ENCODE peak calls at places on chromosomes 4 and X, in nine cellular contexts. H, G, Y, Q, A, Z, J, L and U are unnamed samples.

GRCh38 chr4:104490096-104490769 is 4.5 kb downstream of the CXXC4 start:
- DNase-seq in Q (no peak), L (no peak), Y (no peak), J (peak), H (peak), A (peak), G (peak), Z (no peak), U (no peak)

GRCh38 chr4:169307581-169307980 is 36.8 kb upstream of the SH3RF1 start:
- DNase-seq in J (no peak), Z (peak), G (no peak), Q (no peak), A (no peak), H (no peak), L (peak), Y (no peak), U (no peak)

GRCh38 chr4:52266537-52267137 is 215.5 kb downstream of the SPATA18 start:
- DNase-seq in Y (no peak), Q (peak), L (no peak), H (no peak), J (no peak), G (no peak), Z (no peak), A (no peak), U (no peak)

GRCh38 chrX:129934952-129935351 is 29.0 kb downstream of the UTP14A start:
- DNase-seq in G (no peak), Q (no peak), L (no peak), Z (no peak), H (no peak), J (no peak), Y (no peak), A (no peak), U (no peak)

GRCh38 chrX:87900320-87900908 is 382.8 kb downstream of the KLHL4 start:
- DNase-seq in Z (peak), J (no peak), A (no peak), Y (no peak), L (no peak), G (no peak), Q (no peak), H (peak), U (no peak)

GRCh38 chr4:55549888-55550287 is 3.2 kb upstream of the CLOCK start:
- DNase-seq in A (no peak), H (no peak), G (no peak), L (no peak), J (no peak), Z (peak), Y (no peak), Q (no peak), U (peak)

GRCh38 chr4:86333236-86333635 is 26.6 kb downstream of the MAPK10 start:
- DNase-seq in Q (no peak), G (no peak), H (no peak), Z (no peak), A (no peak), Y (no peak), J (no peak), L (no peak), U (no peak)

GRCh38 chr4:14428125-14428524 is 574.2 kb upstream of the CPEB2 start:
- DNase-seq in H (no peak), G (no peak), A (no peak), J (no peak), Q (no peak), L (no peak), Y (no peak), Z (peak), U (no peak)

GRCh38 chrX:129959493-129959832 is 23.0 kb upstream of the BCORL1 start:
- DNase-seq in A (no peak), H (no peak), J (no peak), Y (no peak), Q (no peak), L (no peak), Z (peak), G (no peak), U (peak)

GRCh38 chr4:101790521-101791188 is at the start of gene BANK1:
- DNase-seq in Q (peak), H (peak), Z (peak), J (peak), L (peak), G (no peak), A (peak), Y (peak), U (peak)

GRCh38 chrX:82945332-82945731 is 562.8 kb upstream of the POU3F4 start:
- DNase-seq in H (no peak), Z (no peak), Y (no peak), G (no peak), Q (no peak), J (no peak), L (no peak), A (no peak), U (no peak)

GRCh38 chr4:26619784-26620183 is 35.9 kb downstream of the TBC1D19 start:
- DNase-seq in G (no peak), Y (no peak), L (no peak), J (no peak), H (no peak), A (no peak), Q (no peak), Z (peak), U (peak)

GRCh38 chr4:101944649-101945048 is 154.1 kb downstream of the BANK1 start:
- DNase-seq in J (no peak), L (no peak), Y (no peak), G (no peak), Q (no peak), Z (peak), H (no peak), A (no peak), U (no peak)

GRCh38 chrX:132842839-132843238 is 115.6 kb downstream of the HS6ST2 start:
- DNase-seq in Z (no peak), Q (no peak), Y (no peak), L (no peak), A (no peak), J (no peak), G (no peak), H (no peak), U (no peak)

GRCh38 chr4:121765941-121766538 is 1.1 kb upstream of the SMIM43 start:
- DNase-seq in A (no peak), Q (no peak), Y (no peak), L (no peak), Z (no peak), G (no peak), H (no peak), J (no peak), U (no peak)

GRCh38 chr4:128550060-128550459 is 259.4 kb upstream of the JADE1 start:
- DNase-seq in J (no peak), Y (no peak), Q (no peak), H (no peak), G (no peak), A (no peak), Z (no peak), L (no peak), U (no peak)

GRCh38 chrX:73390628-73391567 is 56.0 kb upstream of the CDX4 start:
- DNase-seq in A (no peak), J (no peak), Y (no peak), L (no peak), G (no peak), Q (no peak), Z (no peak), H (no peak), U (no peak)

GRCh38 chr4:148171596-148171995 is 270.6 kb downstream of the NR3C2 start:
- DNase-seq in A (no peak), H (no peak), J (no peak), L (no peak), Y (no peak), Z (no peak), Q (no peak), G (no peak), U (no peak)

GRCh38 chr4:82710202-82710929 is 88.2 kb downstream of the SCD5 start:
- DNase-seq in J (no peak), G (peak), L (no peak), A (no peak), Y (no peak), Z (no peak), H (no peak), Q (no peak), U (peak)

GRCh38 chr4:87423313-87424031 is 1.1 kb downstream of the NUDT9 start:
- DNase-seq in G (no peak), H (peak), L (no peak), Z (peak), A (peak), Y (peak), J (no peak), Q (no peak), U (no peak)

GRCh38 chrX:113644426-113644825 is 803.8 kb upstream of the AMOT start:
- DNase-seq in L (no peak), Q (no peak), H (no peak), Z (peak), J (no peak), G (no peak), A (no peak), Y (no peak), U (peak)

GRCh38 chr4:165185448-165185847 is 21.9 kb upstream of the KLHL2 start:
- DNase-seq in G (no peak), A (no peak), Z (no peak), L (no peak), Y (no peak), Q (no peak), H (no peak), J (no peak), U (no peak)

GRCh38 chr4:3462790-3463415 is at the start of gene DOK7:
- DNase-seq in L (peak), A (peak), Z (no peak), J (no peak), G (no peak), Y (no peak), H (no peak), Q (peak), U (no peak)

GRCh38 chrX:17024896-17025295 is 78.4 kb downstream of the REPS2 start:
- DNase-seq in Q (no peak), Y (peak), L (no peak), J (peak), G (no peak), Z (no peak), H (no peak), A (peak), U (no peak)

GRCh38 chr4:43983610-43984009 is 465.0 kb downstream of the KCTD8 start:
- DNase-seq in H (no peak), G (no peak), A (no peak), L (no peak), Q (no peak), Z (no peak), J (no peak), Y (no peak), U (no peak)

GRCh38 chr4:124636793-124637192 is 75.7 kb downstream of the ANKRD50 start:
- DNase-seq in Q (no peak), G (no peak), Z (no peak), H (no peak), Y (no peak), L (no peak), J (no peak), A (no peak), U (no peak)

GRCh38 chr4:182916483-182917181 is 554 bp downstream of the DCTD start:
- DNase-seq in L (peak), J (peak), Q (peak), G (peak), Y (peak), H (peak), A (no peak), Z (peak), U (peak)

GRCh38 chrX:37684918-37685317 is 673 bp upstream of the XK start:
- DNase-seq in Y (no peak), H (no peak), Q (no peak), J (no peak), G (no peak), A (no peak), L (no peak), Z (no peak), U (no peak)

GRCh38 chr4:158809611-158810486 is 41.0 kb downstream of the FNIP2 start:
- DNase-seq in G (no peak), H (peak), A (no peak), Z (peak), Q (no peak), L (no peak), Y (peak), J (no peak), U (peak)

GRCh38 chr4:110527156-110527555 is 51.2 kb downstream of the ENPEP start:
- DNase-seq in J (no peak), Y (peak), Q (no peak), L (no peak), Z (no peak), H (no peak), G (no peak), A (no peak), U (no peak)

GRCh38 chr4:61442936-61443335 is 242.8 kb downstream of the ADGRL3 start:
- DNase-seq in Y (no peak), H (no peak), Z (no peak), Q (no peak), G (no peak), A (no peak), J (no peak), L (no peak), U (peak)

GRCh38 chrX:103361798-103362197 is 5.5 kb downstream of the TCEAL9 start:
- DNase-seq in J (no peak), Z (no peak), G (no peak), Q (no peak), H (no peak), L (no peak), Y (no peak), A (no peak), U (no peak)

GRCh38 chrX:40570346-40571093 is 10.2 kb upstream of the ATP6AP2 start:
- DNase-seq in A (no peak), Q (no peak), G (no peak), Z (no peak), J (no peak), H (no peak), Y (no peak), L (no peak), U (no peak)

GRCh38 chr4:7476820-7477219 is 42.1 kb upstream of the PSAPL1 start:
- DNase-seq in Z (no peak), G (no peak), J (no peak), H (no peak), Q (no peak), A (no peak), Y (no peak), L (no peak), U (no peak)

GRCh38 chr4:140736669-140737343 is 19.4 kb downstream of the TBC1D9 start:
- DNase-seq in G (no peak), A (peak), J (no peak), H (no peak), Y (no peak), L (no peak), Z (no peak), Q (no peak), U (no peak)

DNA sequence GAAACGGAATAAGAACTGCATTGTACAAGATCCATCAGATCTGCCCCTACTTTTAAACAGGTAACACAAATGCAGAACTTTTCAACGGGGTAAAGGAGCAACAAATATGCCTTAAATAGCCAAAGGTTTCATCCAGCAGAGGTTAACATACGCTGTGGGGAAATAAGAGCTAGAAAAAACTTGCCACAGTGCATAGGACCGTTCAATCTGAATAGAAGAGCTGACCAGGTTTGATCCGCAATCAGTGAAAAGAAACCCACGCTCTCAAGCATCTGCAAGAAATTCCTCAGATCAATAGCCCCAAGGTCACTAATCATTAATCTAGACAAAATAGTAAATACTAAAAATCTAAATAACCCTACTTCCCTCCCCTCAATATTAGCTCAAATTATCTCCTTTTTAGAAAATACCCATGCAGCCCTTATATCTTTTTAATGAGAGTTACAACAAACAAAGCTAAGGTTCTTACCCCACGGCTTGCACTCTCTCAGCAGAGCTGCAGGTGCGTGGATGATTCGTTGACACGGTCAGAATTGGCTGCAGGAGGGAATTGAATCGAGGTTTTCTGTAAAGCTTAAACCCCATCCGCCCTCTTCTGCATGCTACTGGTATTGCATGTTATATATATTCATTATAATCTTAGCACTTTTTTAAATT is at the start of gene TLR10:
- DNase-seq in L (peak), J (no peak), Y (peak), A (peak), H (peak), Q (no peak), Z (peak), G (peak), U (peak)
- H3K4me3 ChIP-seq in L (no peak), J (no peak), Y (peak), A (peak), H (no peak), Q (no peak), Z (no peak), G (peak), U (no peak)

GRCh38 chrX:29913647-29914046 is 301.7 kb upstream of the MAGEB2 start:
- DNase-seq in L (no peak), Y (no peak), Q (no peak), A (no peak), H (no peak), J (no peak), Z (no peak), G (no peak), U (peak)

GRCh38 chrX:29911673-29912072 is 303.7 kb upstream of the MAGEB2 start:
- DNase-seq in Y (no peak), J (no peak), H (no peak), A (no peak), L (no peak), Z (no peak), G (no peak), Q (no peak), U (no peak)
- TF ChIP-seq CTCF in Y (no peak), J (no peak), H (peak), A (peak), L (no peak), Z (peak), G (no peak), Q (no peak), U (peak)

GRCh38 chr4:125649452-125649851 is 334.7 kb downstream of the FAT4 start:
- DNase-seq in G (no peak), J (no peak), L (no peak), A (no peak), Z (no peak), H (no peak), Y (no peak), Q (no peak), U (no peak)

DNA sequence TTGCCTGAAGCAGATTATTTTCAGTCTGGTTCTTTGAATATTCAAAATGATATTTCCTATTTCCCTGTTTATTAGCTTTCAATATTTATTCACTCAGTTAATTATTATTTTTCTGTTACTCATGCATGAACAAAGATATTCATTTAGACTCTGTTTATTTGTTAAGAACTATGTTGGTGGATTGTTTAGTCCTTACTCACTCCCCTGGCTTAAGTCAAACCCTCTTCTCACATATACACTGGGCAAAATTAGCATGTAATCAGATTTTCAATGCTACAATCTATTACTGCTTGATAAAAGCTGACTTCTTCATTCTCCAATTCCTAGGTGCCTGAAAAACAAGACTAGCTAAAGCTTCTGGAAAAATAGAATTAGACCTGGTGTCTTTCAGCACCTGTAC is 335.8 kb downstream of the FAT4 start:
- DNase-seq in G (no peak), A (no peak), J (no peak), Q (no peak), Z (no peak), Y (no peak), H (no peak), L (no peak), U (no peak)
- H3K4me3 ChIP-seq in G (no peak), A (no peak), J (no peak), Q (no peak), Z (no peak), Y (no peak), H (no peak), L (no peak), U (no peak)

GRCh38 chr4:6326312-6327060 is 56.8 kb downstream of the WFS1 start:
- DNase-seq in Y (no peak), J (no peak), H (no peak), Z (no peak), G (no peak), L (no peak), Q (peak), A (no peak), U (no peak)

GRCh38 chr4:6324999-6325790 is 55.5 kb downstream of the WFS1 start:
- DNase-seq in J (no peak), Q (peak), H (no peak), Y (no peak), L (peak), Z (peak), G (peak), A (no peak), U (no peak)

GRCh38 chr4:6325791-6326290 is 56.2 kb downstream of the WFS1 start:
- DNase-seq in J (no peak), H (no peak), Y (no peak), Z (no peak), Q (peak), G (no peak), L (no peak), A (no peak), U (no peak)

GRCh38 chr4:6328526-6328925 is 58.9 kb downstream of the WFS1 start:
- DNase-seq in J (no peak), Q (peak), Y (no peak), H (no peak), L (no peak), G (no peak), A (no peak), Z (no peak), U (no peak)

DNA sequence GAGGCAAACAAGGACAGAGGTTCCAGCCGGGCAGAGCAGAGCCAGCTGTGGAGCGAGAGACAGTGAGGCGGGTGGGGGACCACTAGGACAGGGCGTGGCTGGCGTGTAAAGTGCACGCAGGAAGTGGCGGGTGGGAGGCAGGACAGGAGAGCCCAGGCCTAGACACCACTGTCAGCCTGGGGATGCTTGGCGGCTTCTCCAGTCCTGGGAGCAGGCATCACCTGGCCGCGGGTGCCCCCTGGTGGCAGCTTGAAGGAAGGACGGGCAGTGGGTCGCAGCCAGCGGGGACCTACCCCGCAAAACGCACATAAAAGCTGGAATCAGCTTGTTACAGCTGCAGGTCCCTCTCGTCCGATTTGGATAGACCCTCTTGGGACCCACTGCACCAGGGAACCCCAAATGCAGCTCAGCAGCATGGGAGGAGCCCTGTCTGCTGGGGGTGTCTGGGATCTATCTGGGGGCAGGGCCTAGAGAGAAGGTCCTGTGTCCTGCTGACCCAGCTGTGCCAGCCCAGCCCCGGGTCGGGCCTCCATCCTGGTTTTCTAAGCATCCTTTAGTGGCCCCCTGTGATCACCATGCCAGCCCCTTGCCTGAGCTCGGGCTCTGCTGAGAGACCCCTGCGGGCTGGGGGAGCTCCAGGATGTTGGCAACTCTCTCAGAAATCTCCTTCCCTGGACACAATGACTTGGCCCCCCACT is 57.7 kb downstream of the WFS1 start:
- DNase-seq in G (peak), Z (peak), H (peak), A (peak), Q (peak), Y (peak), J (peak), L (peak), U (peak)
- TF ChIP-seq CTCF in G (peak), Z (peak), H (peak), A (peak), Q (peak), Y (peak), J (no peak), L (peak), U (peak)